ENCODE peak calls at places on chromosomes 5 and 9, in five cellular contexts. F is T follicular helper cell; Z is adipocyte; C is nephron progenitor cell; K is Jurkat, Clone E6-1. T is an unnamed sample.

GRCh38 chr5:16774806-16775205 is 158.0 kb upstream of the RETREG1 start:
- DNase-seq in F (no peak), Z (no peak), C (no peak), K (no peak), T (no peak)

GRCh38 chr5:59724482-59725392 is 168.8 kb downstream of the PDE4D start:
- DNase-seq in Z (peak; percentile 45), F (no peak), K (peak; percentile 2), C (peak; percentile 56), T (peak; percentile 11)

GRCh38 chr5:96868603-96869371 is 7.5 kb upstream of the ERAP2 start:
- DNase-seq in K (peak; percentile 82), C (no peak), F (no peak), Z (peak; percentile 84), T (peak; percentile 34)

GRCh38 chr5:64865662-64866061 is 96.9 kb downstream of the CWC27 start:
- DNase-seq in F (no peak), Z (no peak), C (no peak), K (no peak), T (no peak)

GRCh38 chr9:95852059-95853032 is 23.1 kb upstream of the ERCC6L2 start:
- DNase-seq in F (no peak), C (no peak), Z (peak; percentile 39), K (no peak), T (no peak)

GRCh38 chr9:31745468-31745867 is 639.0 kb upstream of the ACO1 start:
- DNase-seq in C (no peak), K (no peak), Z (no peak), F (no peak), T (no peak)

GRCh38 chr9:132887181-132888120 is 8.8 kb downstream of the SPACA9 start:
- DNase-seq in K (no peak), Z (no peak), C (no peak), F (no peak), T (no peak)

GRCh38 chr5:133050500-133050899 is 1.3 kb upstream of the HSPA4 start:
- DNase-seq in F (no peak), C (no peak), K (no peak), Z (no peak), T (no peak)

GRCh38 chr5:13591621-13592020 is 352.9 kb downstream of the DNAH5 start:
- DNase-seq in K (no peak), C (no peak), Z (no peak), F (no peak), T (peak; percentile 12)

GRCh38 chr5:520850-521226 is 3.4 kb downstream of the SLC9A3 start:
- DNase-seq in K (no peak), F (no peak), Z (no peak), C (no peak), T (no peak)

GRCh38 chr5:93596676-93597441 is 13.8 kb downstream of the NR2F1 start:
- DNase-seq in F (no peak), C (peak; percentile 57), Z (no peak), K (no peak), T (no peak)

GRCh38 chr9:87678650-87679355 is 47.1 kb upstream of the CTSL start:
- DNase-seq in K (peak; percentile 9), F (peak; percentile 21), Z (peak; percentile 92), C (peak; percentile 71), T (peak; percentile 86)

GRCh38 chr9:124291801-124292396 is 34.1 kb downstream of the NEK6 start:
- DNase-seq in K (no peak), Z (peak; percentile 37), F (no peak), C (no peak), T (peak; percentile 72)

GRCh38 chr9:121499427-121500164 is at the start of gene GGTA1:
- DNase-seq in C (peak; percentile 72), K (no peak), Z (peak; percentile 77), F (no peak), T (peak; percentile 65)

GRCh38 chr5:112366987-112367386 is 52.1 kb downstream of the EPB41L4A start:
- DNase-seq in K (no peak), F (no peak), Z (no peak), C (no peak), T (peak; percentile 6)

GRCh38 chr9:121844090-121844489 is 192.7 kb downstream of the DAB2IP start:
- DNase-seq in F (no peak), Z (peak; percentile 8), K (no peak), C (no peak), T (peak; percentile 60)

GRCh38 chr5:119067338-119067737 is 3.5 kb upstream of the DMXL1 start:
- DNase-seq in K (no peak), Z (no peak), C (no peak), F (no peak), T (no peak)

GRCh38 chr9:14250779-14251145 is 63.2 kb downstream of the NFIB start:
- DNase-seq in K (no peak), Z (peak; percentile 58), C (no peak), F (no peak), T (no peak)

GRCh38 chr9:134914501-134914834 is 3.2 kb downstream of the FCN1 start:
- DNase-seq in K (no peak), C (no peak), Z (no peak), F (no peak), T (no peak)

GRCh38 chr5:126070481-126070880 is 352.7 kb upstream of the GRAMD2B start:
- DNase-seq in F (no peak), K (no peak), Z (no peak), C (no peak), T (no peak)

GRCh38 chr5:1478333-1478732 is 33.1 kb upstream of the SLC6A3 start:
- DNase-seq in F (no peak), Z (no peak), K (no peak), C (no peak), T (no peak)

GRCh38 chr9:89007041-89007440 is 15.8 kb downstream of the S1PR3 start:
- DNase-seq in C (no peak), Z (no peak), K (no peak), F (no peak), T (no peak)

GRCh38 chr9:14155237-14155636 is 158.7 kb downstream of the NFIB start:
- DNase-seq in C (no peak), Z (no peak), K (no peak), F (no peak), T (no peak)

GRCh38 chr9:123685489-123686083 is 244.3 kb downstream of the DENND1A start:
- DNase-seq in C (no peak), F (no peak), Z (no peak), K (no peak), T (no peak)

GRCh38 chr5:1315709-1316587 is 21.1 kb upstream of the TERT start:
- DNase-seq in Z (no peak), F (peak; percentile 26), C (peak; percentile 5), K (peak; percentile 100), T (no peak)

GRCh38 chr5:72817076-72817476 is 615 bp downstream of the TNPO1 start:
- DNase-seq in K (no peak), Z (peak; percentile 79), F (peak; percentile 1), C (no peak), T (peak; percentile 57)

GRCh38 chr9:34630402-34631154 is 1.7 kb upstream of the ARID3C start:
- DNase-seq in K (no peak), Z (no peak), C (no peak), F (no peak), T (no peak)

GRCh38 chr9:98248737-98249474 is 6.5 kb downstream of the TBC1D2 start:
- DNase-seq in C (peak; percentile 15), F (no peak), K (no peak), Z (peak; percentile 71), T (no peak)

GRCh38 chr9:108383801-108384200 is 472.0 kb downstream of the ACTL7B start:
- DNase-seq in F (no peak), K (no peak), C (no peak), Z (no peak), T (no peak)

GRCh38 chr5:446066-446725 is 3.2 kb downstream of the EXOC3 start:
- DNase-seq in Z (no peak), K (no peak), C (no peak), F (no peak), T (no peak)

GRCh38 chr9:135729480-135729879 is 27.5 kb downstream of the KCNT1 start:
- DNase-seq in C (no peak), F (no peak), K (no peak), Z (no peak), T (no peak)